ENCODE peak calls at places on chromosomes 4 and X, in five cellular contexts. I, K, B, G and Q are unnamed samples.

GRCh38 chrX:48025561-48025960 is 18.8 kb downstream of the SPACA5 start:
- DNase-seq in I (peak; percentile 53), K (no peak), B (peak; percentile 60), G (peak; percentile 27), Q (no peak)

GRCh38 chr4:7397206-7398103 is 37.3 kb downstream of the PSAPL1 start:
- DNase-seq in I (no peak), K (no peak), B (no peak), G (no peak), Q (no peak)

GRCh38 chrX:37541991-37542390 is 29.5 kb upstream of the LANCL3 start:
- DNase-seq in I (no peak), K (no peak), B (no peak), G (no peak), Q (no peak)

GRCh38 chrX:30865020-30865419 is 24.0 kb downstream of the TAB3 start:
- DNase-seq in I (no peak), K (no peak), B (no peak), G (no peak), Q (no peak)

GRCh38 chr4:56723201-56723605 is 42.1 kb upstream of the HOPX start:
- DNase-seq in I (no peak), K (no peak), B (peak; percentile 45), G (no peak), Q (no peak)

GRCh38 chrX:119871245-119871598 is 311 bp downstream of the RNF113A start:
- DNase-seq in I (no peak), K (no peak), B (no peak), G (no peak), Q (no peak)

GRCh38 chr4:79917246-79917645 is 155.8 kb downstream of the ANTXR2 start:
- DNase-seq in I (no peak), K (peak; percentile 3), B (peak; percentile 77), G (no peak), Q (no peak)

GRCh38 chr4:1408418-1408817 is 2.2 kb upstream of the NKX1-1 start:
- DNase-seq in I (no peak), K (no peak), B (no peak), G (no peak), Q (no peak)

GRCh38 chr4:185219551-185220344 is 10.3 kb downstream of the SNX25 start:
- DNase-seq in I (no peak), K (no peak), B (peak; percentile 88), G (peak; percentile 25), Q (no peak)

GRCh38 chr4:40976343-40976742 is 226.6 kb downstream of the NSUN7 start:
- DNase-seq in I (peak; percentile 56), K (no peak), B (peak; percentile 74), G (no peak), Q (no peak)

GRCh38 chrX:155056877-155057792 is 13.8 kb downstream of the CMC4 start:
- DNase-seq in I (peak; percentile 14), K (peak; percentile 4), B (peak; percentile 23), G (peak; percentile 42), Q (peak; percentile 6)

GRCh38 chr4:179663641-179664431 is 2221.6 kb upstream of the AGA start:
- DNase-seq in I (no peak), K (no peak), B (no peak), G (no peak), Q (no peak)

GRCh38 chr4:7306021-7306420 is 113.7 kb downstream of the SORCS2 start:
- DNase-seq in I (no peak), K (no peak), B (no peak), G (no peak), Q (no peak)